ENCODE peak calls at places on chromosomes 6 and 20, in six cellular contexts. One of them, this sample, is unnamed. For H3K36me3, H3K4me1 and H3K27me3, the result is how much of the 10 kb centered on the place peaks cover.

GRCh38 chr20:48196486-48196885 is 411.2 kb upstream of the SULF2 start:
- DNase-seq in tibial artery: no peak
- DNase-seq in MM.1S: no peak
- DNase-seq in PC-9: no peak
- DNase-seq in H1: no peak
- DNase-seq in stomach: no peak
- DNase-seq in this sample: no peak

GRCh38 chr6:167296293-167296690 is 5.2 kb downstream of the UNC93A start:
- DNase-seq in stomach: no peak
- DNase-seq in H1: no peak
- DNase-seq in PC-9: no peak
- DNase-seq in tibial artery: no peak
- DNase-seq in MM.1S: no peak
- DNase-seq in this sample: no peak

GRCh38 chr6:122746708-122747107 is 32.8 kb upstream of the FABP7 start:
- DNase-seq in PC-9: no peak
- DNase-seq in stomach: no peak
- DNase-seq in tibial artery: no peak
- DNase-seq in H1: no peak
- DNase-seq in MM.1S: no peak
- DNase-seq in this sample: no peak

GRCh38 chr6:167141667-167142432 is 15.9 kb downstream of the GPR31 start:
- DNase-seq in MM.1S: peak
- DNase-seq in stomach: peak
- DNase-seq in PC-9: no peak
- DNase-seq in tibial artery: no peak
- DNase-seq in H1: no peak
- DNase-seq in this sample: peak

GRCh38 chr6:15417811-15418210 is 171.9 kb downstream of the JARID2 start:
- DNase-seq in PC-9: peak
- DNase-seq in stomach: no peak
- DNase-seq in tibial artery: no peak
- DNase-seq in H1: no peak
- DNase-seq in MM.1S: no peak
- DNase-seq in this sample: no peak

GRCh38 chr6:113809818-113810217 is 47.3 kb upstream of the MARCKS start:
- DNase-seq in MM.1S: peak
- DNase-seq in stomach: no peak
- DNase-seq in tibial artery: no peak
- DNase-seq in PC-9: no peak
- DNase-seq in H1: no peak
- DNase-seq in this sample: no peak

GRCh38 chr20:6866741-6867140 is 99.3 kb downstream of the BMP2 start:
- DNase-seq in stomach: no peak
- DNase-seq in PC-9: no peak
- DNase-seq in H1: no peak
- DNase-seq in MM.1S: no peak
- DNase-seq in tibial artery: no peak
- DNase-seq in this sample: no peak

GRCh38 chr6:154606457-154606856 is 96.0 kb upstream of the CNKSR3 start:
- DNase-seq in MM.1S: no peak
- DNase-seq in stomach: no peak
- DNase-seq in tibial artery: no peak
- DNase-seq in PC-9: no peak
- DNase-seq in H1: no peak
- DNase-seq in this sample: no peak

GRCh38 chr20:3889489-3890409 is 562 bp downstream of the PANK2 start:
- DNase-seq in stomach: peak
- DNase-seq in PC-9: no peak
- DNase-seq in MM.1S: peak
- DNase-seq in H1: no peak
- DNase-seq in tibial artery: peak
- DNase-seq in this sample: peak

GRCh38 chr20:58669287-58670006 is 18.4 kb downstream of the STX16 start:
- DNase-seq in stomach: no peak
- DNase-seq in tibial artery: no peak
- DNase-seq in PC-9: no peak
- DNase-seq in H1: peak
- DNase-seq in MM.1S: peak
- DNase-seq in this sample: no peak

GRCh38 chr20:48732081-48732829 is 95.5 kb downstream of the PREX1 start:
- DNase-seq in MM.1S: no peak
- DNase-seq in tibial artery: no peak
- DNase-seq in PC-9: no peak
- DNase-seq in stomach: no peak
- DNase-seq in H1: no peak
- DNase-seq in this sample: no peak

GRCh38 chr20:52937701-52938100 is 34.5 kb upstream of the TSHZ2 start:
- DNase-seq in H1: no peak
- DNase-seq in stomach: no peak
- DNase-seq in PC-9: no peak
- DNase-seq in MM.1S: no peak
- DNase-seq in tibial artery: no peak
- DNase-seq in this sample: no peak

GRCh38 chr20:10309326-10309725 is 90.7 kb downstream of the SNAP25 start:
- DNase-seq in MM.1S: no peak
- DNase-seq in H1: no peak
- DNase-seq in PC-9: peak
- DNase-seq in stomach: no peak
- DNase-seq in tibial artery: no peak
- DNase-seq in this sample: no peak

GRCh38 chr6:150492507-150492906 is 107.2 kb upstream of the PLEKHG1 start:
- DNase-seq in PC-9: peak
- DNase-seq in tibial artery: no peak
- DNase-seq in H1: no peak
- DNase-seq in stomach: no peak
- DNase-seq in MM.1S: no peak
- DNase-seq in this sample: no peak

GRCh38 chr20:25465398-25465797 is 57.9 kb downstream of the GINS1 start:
- DNase-seq in H1: no peak
- DNase-seq in MM.1S: no peak
- DNase-seq in stomach: no peak
- DNase-seq in tibial artery: no peak
- DNase-seq in PC-9: no peak
- DNase-seq in this sample: no peak
- H3K36me3 ChIP-seq in H1: under half
- H3K36me3 ChIP-seq in MM.1S: under half
- H3K36me3 ChIP-seq in stomach: half or more
- H3K36me3 ChIP-seq in tibial artery: half or more
- H3K36me3 ChIP-seq in PC-9: under half
- H3K36me3 ChIP-seq in this sample: under half

DNA sequence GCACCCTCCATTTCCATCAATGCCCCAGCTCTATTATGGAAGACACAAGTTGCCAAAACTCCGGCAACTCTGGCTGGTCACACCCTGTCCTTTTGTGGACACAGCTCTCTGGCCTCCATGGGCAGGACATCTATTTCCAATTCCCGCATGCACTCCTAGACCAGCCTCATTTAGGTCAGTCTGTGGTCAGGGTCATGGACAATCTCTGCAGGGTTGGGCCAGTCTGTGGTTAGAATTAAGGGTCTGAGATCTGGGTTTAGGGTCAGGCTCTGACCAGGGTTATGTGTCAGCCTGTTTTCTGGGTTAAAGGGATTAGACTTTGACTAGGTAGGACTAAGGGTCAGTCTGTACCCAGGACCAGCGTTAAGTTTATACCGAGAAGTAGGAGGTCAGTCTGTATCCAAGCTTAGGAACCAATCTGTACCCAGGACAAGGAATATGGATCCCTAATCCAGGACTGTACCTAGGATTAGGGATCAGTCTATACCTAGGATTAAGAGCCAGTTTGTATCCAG is 82.4 kb downstream of the VEGFA start:
- DNase-seq in MM.1S: no peak
- DNase-seq in stomach: no peak
- DNase-seq in PC-9: no peak
- DNase-seq in tibial artery: no peak
- DNase-seq in H1: no peak
- DNase-seq in this sample: no peak
- H3K4me1 ChIP-seq in MM.1S: under half
- H3K4me1 ChIP-seq in stomach: under half
- H3K4me1 ChIP-seq in PC-9: under half
- H3K4me1 ChIP-seq in tibial artery: under half
- H3K4me1 ChIP-seq in H1: under half
- H3K4me1 ChIP-seq in this sample: under half

GRCh38 chr20:2327620-2328555 is 32.1 kb downstream of the TGM3 start:
- DNase-seq in stomach: peak
- DNase-seq in MM.1S: no peak
- DNase-seq in H1: no peak
- DNase-seq in tibial artery: peak
- DNase-seq in PC-9: no peak
- DNase-seq in this sample: no peak

GRCh38 chr20:2331092-2331491 is 35.3 kb downstream of the TGM3 start:
- DNase-seq in H1: no peak
- DNase-seq in tibial artery: peak
- DNase-seq in MM.1S: no peak
- DNase-seq in PC-9: no peak
- DNase-seq in stomach: no peak
- DNase-seq in this sample: no peak

GRCh38 chr20:2331901-2332565 is 36.2 kb downstream of the TGM3 start:
- DNase-seq in H1: no peak
- DNase-seq in stomach: no peak
- DNase-seq in tibial artery: peak
- DNase-seq in MM.1S: no peak
- DNase-seq in PC-9: no peak
- DNase-seq in this sample: no peak

GRCh38 chr20:2329286-2329685 is 33.5 kb downstream of the TGM3 start:
- DNase-seq in PC-9: no peak
- DNase-seq in H1: no peak
- DNase-seq in tibial artery: peak
- DNase-seq in stomach: peak
- DNase-seq in MM.1S: no peak
- DNase-seq in this sample: no peak

GRCh38 chr20:2330090-2330695 is 34.4 kb downstream of the TGM3 start:
- DNase-seq in tibial artery: peak
- DNase-seq in stomach: peak
- DNase-seq in H1: no peak
- DNase-seq in MM.1S: no peak
- DNase-seq in PC-9: peak
- DNase-seq in this sample: no peak
- H3K27me3 ChIP-seq in tibial artery: under half
- H3K27me3 ChIP-seq in stomach: under half
- H3K27me3 ChIP-seq in H1: under half
- H3K27me3 ChIP-seq in MM.1S: under half
- H3K27me3 ChIP-seq in PC-9: under half
- H3K27me3 ChIP-seq in this sample: under half

GRCh38 chr6:30641048-30641447 is 5.9 kb upstream of the C6orf136 start:
- DNase-seq in stomach: no peak
- DNase-seq in MM.1S: no peak
- DNase-seq in PC-9: no peak
- DNase-seq in tibial artery: no peak
- DNase-seq in H1: no peak
- DNase-seq in this sample: no peak
- H3K36me3 ChIP-seq in stomach: half or more
- H3K36me3 ChIP-seq in MM.1S: under half
- H3K36me3 ChIP-seq in PC-9: under half
- H3K36me3 ChIP-seq in tibial artery: half or more
- H3K36me3 ChIP-seq in H1: under half
- H3K36me3 ChIP-seq in this sample: under half

GRCh38 chr6:53532061-53532797 is 12.7 kb downstream of the GCLC start:
- DNase-seq in stomach: no peak
- DNase-seq in PC-9: no peak
- DNase-seq in MM.1S: no peak
- DNase-seq in H1: no peak
- DNase-seq in tibial artery: no peak
- DNase-seq in this sample: no peak
- H3K4me1 ChIP-seq in stomach: under half
- H3K4me1 ChIP-seq in PC-9: under half
- H3K4me1 ChIP-seq in MM.1S: under half
- H3K4me1 ChIP-seq in H1: under half
- H3K4me1 ChIP-seq in tibial artery: under half
- H3K4me1 ChIP-seq in this sample: under half

DNA sequence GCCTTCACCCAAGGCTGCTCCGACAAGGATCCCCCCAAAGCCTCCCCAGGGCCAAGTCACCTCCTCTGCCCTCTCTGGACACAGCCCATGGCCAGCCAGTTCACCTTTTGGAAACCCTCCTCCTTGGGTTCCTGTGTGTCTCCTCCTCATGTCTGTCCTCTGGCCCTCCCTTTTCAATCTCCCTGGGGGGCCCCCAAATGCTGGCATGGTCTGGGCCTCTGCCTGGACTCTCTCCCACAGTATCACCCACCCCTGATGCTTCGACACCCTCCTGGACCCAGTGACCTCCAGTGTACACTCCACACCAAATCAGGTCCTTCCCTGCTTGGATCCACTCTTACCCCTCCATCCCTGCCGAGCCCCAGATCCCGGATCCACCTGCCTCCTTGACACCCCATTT is 46.7 kb upstream of the NNAT start:
- DNase-seq in PC-9: no peak
- DNase-seq in H1: no peak
- DNase-seq in stomach: no peak
- DNase-seq in tibial artery: no peak
- DNase-seq in MM.1S: no peak
- DNase-seq in this sample: no peak
- H3K27me3 ChIP-seq in PC-9: half or more
- H3K27me3 ChIP-seq in H1: under half
- H3K27me3 ChIP-seq in stomach: under half
- H3K27me3 ChIP-seq in tibial artery: under half
- H3K27me3 ChIP-seq in MM.1S: under half
- H3K27me3 ChIP-seq in this sample: under half

GRCh38 chr20:41480054-41480770 is 113.6 kb upstream of the EMILIN3 start:
- DNase-seq in H1: no peak
- DNase-seq in PC-9: no peak
- DNase-seq in tibial artery: no peak
- DNase-seq in stomach: no peak
- DNase-seq in MM.1S: no peak
- DNase-seq in this sample: no peak

GRCh38 chr20:41479113-41479512 is 112.5 kb upstream of the EMILIN3 start:
- DNase-seq in stomach: no peak
- DNase-seq in PC-9: no peak
- DNase-seq in tibial artery: no peak
- DNase-seq in MM.1S: no peak
- DNase-seq in H1: no peak
- DNase-seq in this sample: no peak

GRCh38 chr20:41483553-41483930 is 116.9 kb upstream of the EMILIN3 start:
- DNase-seq in MM.1S: no peak
- DNase-seq in H1: no peak
- DNase-seq in PC-9: no peak
- DNase-seq in tibial artery: no peak
- DNase-seq in stomach: no peak
- DNase-seq in this sample: no peak

GRCh38 chr20:41482647-41483552 is 116.3 kb upstream of the EMILIN3 start:
- DNase-seq in stomach: no peak
- DNase-seq in tibial artery: no peak
- DNase-seq in MM.1S: no peak
- DNase-seq in H1: no peak
- DNase-seq in PC-9: peak
- DNase-seq in this sample: no peak
- H3K36me3 ChIP-seq in stomach: half or more
- H3K36me3 ChIP-seq in tibial artery: half or more
- H3K36me3 ChIP-seq in MM.1S: under half
- H3K36me3 ChIP-seq in H1: half or more
- H3K36me3 ChIP-seq in PC-9: under half
- H3K36me3 ChIP-seq in this sample: under half

GRCh38 chr6:109336221-109336955 is 45.9 kb downstream of the CD164 start:
- DNase-seq in PC-9: peak
- DNase-seq in H1: no peak
- DNase-seq in stomach: peak
- DNase-seq in MM.1S: no peak
- DNase-seq in tibial artery: no peak
- DNase-seq in this sample: no peak
- H3K4me1 ChIP-seq in PC-9: under half
- H3K4me1 ChIP-seq in H1: under half
- H3K4me1 ChIP-seq in stomach: under half
- H3K4me1 ChIP-seq in MM.1S: under half
- H3K4me1 ChIP-seq in tibial artery: under half
- H3K4me1 ChIP-seq in this sample: under half

GRCh38 chr6:98828991-98829411 is 5.4 kb upstream of the POU3F2 start:
- DNase-seq in tibial artery: no peak
- DNase-seq in MM.1S: no peak
- DNase-seq in PC-9: no peak
- DNase-seq in stomach: no peak
- DNase-seq in H1: no peak
- DNase-seq in this sample: no peak
- H3K27me3 ChIP-seq in tibial artery: under half
- H3K27me3 ChIP-seq in MM.1S: under half
- H3K27me3 ChIP-seq in PC-9: under half
- H3K27me3 ChIP-seq in stomach: half or more
- H3K27me3 ChIP-seq in H1: half or more
- H3K27me3 ChIP-seq in this sample: half or more

This sample was measured in adrenal gland.